ENCODE peak calls at places on chromosome 10, in six cellular contexts. L is bronchial epithelial cell, Q is sciatic nerve, X is M059J, M is adipocyte, N is esophagus squamous epithelium. E is an unnamed sample.

GRCh38 chr10:8193546-8193945 is 139.1 kb downstream of the GATA3 start:
- DNase-seq in X (no peak), N (no peak), M (no peak), L (no peak), Q (no peak), E (no peak)

GRCh38 chr10:28632597-28632940 is 44.8 kb upstream of the BAMBI start:
- DNase-seq in Q (no peak), L (no peak), X (peak), M (no peak), N (no peak), E (no peak)

GRCh38 chr10:43202657-43203490 is 64.0 kb downstream of the RASGEF1A start:
- DNase-seq in Q (peak), L (peak), X (no peak), M (peak), N (no peak), E (no peak)

GRCh38 chr10:71722849-71723248 is 3.3 kb upstream of the C10orf105 start:
- DNase-seq in Q (no peak), L (no peak), X (no peak), M (no peak), N (no peak), E (no peak)

GRCh38 chr10:33114451-33114944 is 156.5 kb upstream of the ITGB1 start:
- DNase-seq in M (peak), Q (no peak), L (peak), X (peak), N (no peak), E (peak)

GRCh38 chr10:81109200-81109752 is 571.6 kb downstream of the SH2D4B start:
- DNase-seq in Q (no peak), M (no peak), N (no peak), L (no peak), X (no peak), E (no peak)

GRCh38 chr10:788796-789748 is 99.6 kb upstream of the DIP2C start:
- DNase-seq in Q (peak), X (peak), M (peak), L (peak), N (no peak), E (peak)

GRCh38 chr10:70672993-70673928 is 955 bp downstream of the ADAMTS14 start:
- DNase-seq in X (peak), Q (no peak), L (peak), N (no peak), M (peak), E (peak)

GRCh38 chr10:123891147-123892011 is at the start of gene CPXM2:
- DNase-seq in M (peak), N (no peak), Q (no peak), L (no peak), X (no peak), E (no peak)